ENCODE peak calls at places on chromosomes 16 and 17, in seven cellular contexts. O, D, E, J, F, H and I are unnamed samples.

GRCh38 chr17:74748529-74749261 is at the start of gene NHERF1:
- DNase-seq in F (peak; percentile 94), D (peak; percentile 96), E (no peak), H (peak; percentile 98), J (peak; percentile 82), O (peak; percentile 92), I (peak; percentile 92)

GRCh38 chr16:2250652-2251280 is 621 bp downstream of the ECI1 start:
- DNase-seq in H (peak; percentile 78), F (no peak), J (no peak), D (peak; percentile 48), O (peak; percentile 34), E (no peak), I (peak; percentile 24)

GRCh38 chr16:54931757-54932660 is 1.3 kb downstream of the IRX5 start:
- DNase-seq in O (no peak), H (no peak), D (no peak), F (peak; percentile 63), E (no peak), J (no peak), I (no peak)

GRCh38 chr17:6853764-6854442 is 22.4 kb upstream of the TEKT1 start:
- DNase-seq in O (no peak), J (no peak), D (peak; percentile 93), H (no peak), E (peak; percentile 91), F (peak; percentile 65), I (no peak)

GRCh38 chr17:1762233-1762905 is 509 bp downstream of the SERPINF1 start:
- DNase-seq in H (peak; percentile 72), O (no peak), E (no peak), J (peak; percentile 39), F (no peak), D (no peak), I (no peak)

GRCh38 chr16:23071202-23072083 is 77.8 kb downstream of the USP31 start:
- DNase-seq in O (no peak), E (no peak), F (no peak), J (peak; percentile 37), D (no peak), H (peak; percentile 54), I (no peak)

GRCh38 chr17:80837711-80838110 is 153.9 kb upstream of the CHMP6 start:
- DNase-seq in F (no peak), E (no peak), O (no peak), H (no peak), J (no peak), D (no peak), I (no peak)

GRCh38 chr16:17304814-17305169 is 166.0 kb downstream of the XYLT1 start:
- DNase-seq in O (no peak), E (no peak), D (no peak), H (no peak), F (no peak), J (peak; percentile 5), I (no peak)

GRCh38 chr16:1830213-1830612 is 3.2 kb downstream of the FAHD1 start:
- DNase-seq in D (no peak), F (no peak), H (no peak), J (no peak), E (no peak), O (no peak), I (no peak)

GRCh38 chr16:47426806-47427205 is 34.1 kb downstream of the ITFG1 start:
- DNase-seq in J (no peak), O (no peak), D (no peak), H (no peak), E (no peak), F (no peak), I (no peak)

DNA sequence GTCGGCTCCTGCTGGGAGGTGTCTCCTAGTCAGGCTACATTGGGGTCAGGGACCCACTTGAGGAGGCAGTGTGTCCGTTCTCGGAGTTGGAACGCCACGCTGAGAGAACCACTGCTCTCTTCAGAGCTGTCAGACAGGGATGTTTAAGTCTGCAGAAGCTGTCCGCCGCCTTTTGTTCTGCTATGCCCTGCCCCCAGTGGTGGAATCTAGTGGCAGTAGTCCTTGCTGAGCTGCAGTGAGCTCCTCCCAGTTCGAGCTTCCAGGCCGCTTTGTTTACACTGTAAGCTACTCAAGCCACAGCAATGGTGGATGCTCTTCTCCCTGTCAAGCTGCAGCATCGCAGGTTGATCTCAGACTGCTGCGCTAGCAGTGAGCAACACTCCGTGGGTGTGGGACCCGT is 36.0 kb downstream of the ITFG1 start:
- DNase-seq in J (no peak), D (peak; percentile 77), O (no peak), F (peak; percentile 49), H (no peak), E (peak; percentile 71), I (peak; percentile 18)
- H3K4ac ChIP-seq in J (no peak overlapping the region), D (no peak overlapping the region), O (no peak overlapping the region), F (no peak overlapping the region), H (no peak overlapping the region), E (no peak overlapping the region), I (no peak overlapping the region)

DNA sequence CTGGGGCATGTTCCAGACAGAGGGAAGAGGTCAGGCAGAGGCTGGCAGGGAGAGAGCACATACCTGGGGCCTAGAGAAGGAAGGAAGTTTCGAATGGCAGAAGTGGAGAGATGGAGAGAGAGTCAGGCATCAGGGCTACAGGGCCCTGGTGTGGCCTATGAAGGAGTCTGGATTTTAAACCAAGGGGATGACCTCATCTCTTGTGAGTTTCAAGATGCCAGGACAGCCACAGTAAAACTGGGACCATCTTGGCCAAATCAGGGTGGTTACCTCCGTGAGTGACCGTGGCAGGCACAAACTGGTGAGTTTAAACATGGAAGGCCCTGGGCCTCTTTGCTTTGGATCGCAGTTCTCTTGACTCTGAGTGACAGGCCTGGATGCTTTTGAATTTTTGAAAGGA is 7.6 kb upstream of the ATP2C2 start:
- DNase-seq in F (no peak), E (no peak), O (no peak), D (no peak), H (no peak), J (no peak), I (no peak)
- H3K18ac ChIP-seq in F (no peak overlapping the region), E (no peak overlapping the region), O (no peak overlapping the region), D (no peak overlapping the region), H (peak overlapping the region; percentile 30), J (no peak overlapping the region), I (peak overlapping the region; percentile 53)

DNA sequence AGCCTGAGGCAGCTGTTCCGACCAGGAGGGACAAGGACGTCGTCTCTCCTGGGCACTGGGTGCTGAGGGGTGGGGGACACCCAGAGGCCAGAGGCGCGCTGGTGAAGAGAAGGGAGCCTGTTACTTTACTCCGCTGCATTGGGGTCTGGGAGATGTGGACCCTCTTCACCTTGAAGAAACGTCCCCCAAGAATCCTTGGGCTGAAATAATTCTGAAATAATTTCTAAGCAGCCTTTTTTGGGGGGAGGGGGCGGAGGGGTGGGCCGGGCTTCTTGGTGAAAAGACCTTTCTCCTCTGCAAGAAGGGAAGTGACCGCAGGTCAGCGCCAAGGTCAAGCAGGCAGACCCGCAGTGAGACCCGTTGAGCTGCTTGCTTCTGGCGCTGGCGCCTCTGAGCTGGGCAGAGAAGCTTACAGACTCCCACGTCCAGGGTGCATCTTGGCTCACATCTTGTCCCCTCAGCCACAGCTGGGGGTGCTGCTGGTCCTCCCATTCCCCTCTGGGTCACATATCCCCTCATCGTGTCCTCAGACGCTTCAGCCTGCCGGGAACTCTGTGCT is 1.1 kb downstream of the SYT17 start:
- DNase-seq in H (peak; percentile 23), D (no peak), F (peak; percentile 52), O (no peak), E (no peak), J (no peak), I (no peak)
- H3K9ac ChIP-seq in H (no peak overlapping the region), D (no peak overlapping the region), F (no peak overlapping the region), O (no peak overlapping the region), E (no peak overlapping the region), J (no peak overlapping the region), I (peak overlapping the region; percentile 66)

GRCh38 chr16:794091-794842 is 5.8 kb downstream of the CHTF18 start:
- DNase-seq in O (no peak), E (no peak), J (no peak), D (no peak), H (no peak), F (no peak), I (no peak)

GRCh38 chr16:792221-792995 is 4.0 kb downstream of the CHTF18 start:
- DNase-seq in E (no peak), O (no peak), J (no peak), F (no peak), D (no peak), H (no peak), I (no peak)

GRCh38 chr16:794853-795466 is 5.6 kb downstream of the GNG13 start:
- DNase-seq in H (peak; percentile 52), D (no peak), F (no peak), E (no peak), O (no peak), J (no peak), I (no peak)

GRCh38 chr16:791131-791530 is 2.7 kb downstream of the CHTF18 start:
- DNase-seq in O (no peak), E (no peak), H (no peak), J (no peak), F (no peak), D (no peak), I (no peak)

DNA sequence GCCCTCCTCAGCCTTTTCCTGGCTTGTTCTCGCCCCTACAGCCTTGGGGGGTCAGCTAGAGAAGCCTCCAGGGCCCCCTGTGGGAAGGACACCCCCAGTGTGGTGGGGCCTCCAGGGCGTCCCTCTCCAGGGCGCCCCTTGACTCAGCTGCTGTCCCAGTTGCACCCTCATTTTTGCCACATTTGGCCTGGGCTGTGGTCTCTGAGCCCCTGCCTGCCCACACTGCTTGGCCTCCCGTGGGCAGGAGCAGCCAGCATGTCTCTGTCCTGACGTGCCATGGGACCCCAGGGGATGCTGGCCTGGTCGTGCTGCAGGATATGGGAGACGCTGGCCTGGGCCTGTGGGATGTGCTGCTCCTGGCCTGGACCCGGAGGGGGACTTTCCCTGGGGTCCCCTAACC is 5.0 kb downstream of the CHTF18 start:
- DNase-seq in E (no peak), H (no peak), F (no peak), D (no peak), J (no peak), O (no peak), I (no peak)
- H3K4ac ChIP-seq in E (no peak overlapping the region), H (no peak overlapping the region), F (no peak overlapping the region), D (no peak overlapping the region), J (no peak overlapping the region), O (no peak overlapping the region), I (no peak overlapping the region)

GRCh38 chr16:69376393-69377059 is 9.3 kb downstream of the TERF2 start:
- DNase-seq in E (no peak), D (no peak), O (no peak), F (no peak), H (no peak), J (no peak), I (no peak)

GRCh38 chr16:69382421-69382820 is 3.4 kb downstream of the TERF2 start:
- DNase-seq in D (no peak), F (no peak), O (no peak), E (no peak), J (peak; percentile 10), H (no peak), I (no peak)

GRCh38 chr16:69381231-69381630 is 4.6 kb downstream of the TERF2 start:
- DNase-seq in D (no peak), H (no peak), E (no peak), O (no peak), F (no peak), J (peak; percentile 10), I (no peak)

GRCh38 chr16:69378760-69379159 is 7.0 kb downstream of the TERF2 start:
- DNase-seq in H (no peak), O (no peak), D (no peak), E (no peak), F (no peak), J (peak; percentile 6), I (no peak)

GRCh38 chr16:69378036-69378435 is 7.8 kb downstream of the TERF2 start:
- DNase-seq in E (no peak), O (no peak), F (no peak), J (no peak), H (no peak), D (no peak), I (no peak)
- H3K18ac ChIP-seq in E (no peak overlapping the region), O (no peak overlapping the region), F (no peak overlapping the region), J (no peak overlapping the region), H (no peak overlapping the region), D (no peak overlapping the region), I (no peak overlapping the region)

GRCh38 chr16:87387942-87388817 is 4.0 kb upstream of the MAP1LC3B start:
- DNase-seq in E (peak; percentile 97), F (peak; percentile 74), H (peak; percentile 99), O (peak; percentile 100), D (peak; percentile 100), J (peak; percentile 99), I (peak; percentile 86)
- H3K9ac ChIP-seq in E (peak overlapping the region; percentile 57), F (peak overlapping the region; percentile 54), H (no peak overlapping the region), O (peak overlapping the region; percentile 84), D (no peak overlapping the region), J (peak overlapping the region; percentile 35), I (no peak overlapping the region)